ENCODE peak calls at places on chromosomes 3 and 15, in nine cellular contexts. U is lower lobe of right lung; E is sigmoid colon; P is psoas muscle; K is uterus; X is astrocyte; Y is effector memory CD4-positive, alpha-beta T cell; W is spleen; A is heart left ventricle. G is an unnamed sample. For H3K4me1 and H3K27me3, the result is how much of the 10 kb centered on the place peaks cover.

GRCh38 chr15:99305761-99306505 is 54.7 kb downstream of the LRRC28 start:
- DNase-seq in P (peak), E (no peak), Y (no peak), W (no peak), X (peak), U (peak), A (peak), K (peak), G (peak)

GRCh38 chr15:52204657-52205056 is 13.5 kb upstream of the GNB5 start:
- DNase-seq in E (no peak), X (no peak), A (no peak), K (no peak), U (no peak), W (no peak), Y (no peak), P (no peak), G (no peak)

GRCh38 chr3:43373588-43373935 is 87.2 kb downstream of the SNRK start:
- DNase-seq in E (no peak), P (no peak), K (no peak), Y (no peak), U (no peak), X (peak), A (no peak), W (no peak), G (no peak)

GRCh38 chr3:169218314-169218983 is 445.1 kb downstream of the MECOM start:
- DNase-seq in Y (no peak), W (no peak), P (no peak), E (no peak), U (no peak), K (peak), A (peak), X (peak), G (peak)

GRCh38 chr3:46091046-46091445 is 63.8 kb upstream of the XCR1 start:
- DNase-seq in X (no peak), W (no peak), K (no peak), U (no peak), P (no peak), Y (no peak), A (peak), E (no peak), G (no peak)

GRCh38 chr3:138384971-138385370 is 36.6 kb downstream of the MRAS start:
- DNase-seq in U (no peak), W (no peak), E (peak), Y (no peak), P (no peak), K (no peak), A (no peak), X (no peak), G (no peak)

GRCh38 chr15:78810377-78811123 is 714 bp downstream of the ADAMTS7 start:
- DNase-seq in W (peak), A (peak), U (peak), X (peak), Y (no peak), K (peak), E (peak), P (peak), G (peak)

GRCh38 chr3:127629462-127630403 is 748 bp downstream of the PODXL2 start:
- DNase-seq in K (no peak), W (no peak), E (no peak), U (no peak), A (no peak), X (no peak), Y (peak), P (no peak), G (peak)

GRCh38 chr3:65967376-65967775 is 71.3 kb downstream of the MAGI1 start:
- DNase-seq in U (no peak), E (no peak), P (no peak), Y (no peak), X (no peak), A (no peak), K (no peak), W (no peak), G (no peak)
- H3K4me1 ChIP-seq in U (under half), E (under half), P (under half), Y (under half), X (under half), A (under half), K (under half), W (under half), G (under half)

DNA sequence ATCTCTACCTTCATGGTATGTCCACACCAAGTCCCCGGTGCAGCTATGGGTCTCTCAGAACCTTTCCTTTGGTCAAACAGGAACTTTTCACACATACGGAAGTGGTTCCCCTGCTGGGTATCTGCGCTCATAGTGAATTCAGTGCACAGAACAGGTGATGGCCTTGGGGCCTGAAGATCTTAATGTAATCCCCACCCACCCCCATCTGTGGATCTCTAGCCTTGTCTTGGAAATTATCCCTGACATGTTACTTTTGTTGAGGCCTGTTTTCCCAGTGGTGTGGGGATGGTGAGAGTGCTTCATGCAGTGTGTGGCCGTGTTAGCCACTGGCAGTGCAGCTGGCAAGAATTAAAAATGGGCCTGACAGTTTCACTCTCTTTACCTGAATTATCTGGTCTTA is 71.9 kb upstream of the MYZAP start:
- DNase-seq in W (no peak), Y (no peak), P (no peak), K (no peak), U (no peak), X (no peak), E (no peak), A (no peak), G (no peak)
- H3K27me3 ChIP-seq in W (under half), Y (under half), P (under half), K (under half), U (under half), X (under half), E (under half), A (under half), G (under half)

DNA sequence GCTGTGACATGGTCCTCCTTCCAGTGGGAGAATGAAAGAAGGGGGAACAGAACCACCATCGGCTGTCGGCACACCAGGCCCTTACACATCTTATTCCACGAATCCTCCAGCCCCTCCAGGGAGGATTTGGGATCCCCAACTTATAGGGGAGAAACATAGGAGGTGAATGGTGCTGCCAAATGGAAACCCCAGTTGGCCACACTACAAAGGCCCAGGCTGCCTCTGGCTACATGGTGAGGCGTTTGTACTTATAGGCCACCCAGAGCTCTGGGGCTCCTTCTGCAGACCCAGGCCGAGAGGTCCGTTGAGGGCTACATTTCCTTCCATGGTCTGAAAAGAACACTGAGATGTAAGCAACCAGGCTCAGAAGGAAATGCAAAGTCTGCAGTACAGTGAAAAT is 12.0 kb downstream of the AMOTL2 start:
- DNase-seq in A (peak), K (no peak), Y (no peak), E (no peak), U (peak), P (no peak), X (no peak), W (peak), G (no peak)
- H3K27ac ChIP-seq in A (peak), K (peak), Y (no peak), E (peak), U (peak), P (peak), X (peak), W (peak), G (peak)

GRCh38 chr3:42063886-42064285 is 27.3 kb upstream of the TRAK1 start:
- DNase-seq in U (no peak), W (no peak), A (no peak), P (no peak), X (peak), E (no peak), K (no peak), Y (no peak), G (no peak)
- H3K4me1 ChIP-seq in U (half or more), W (half or more), A (half or more), P (half or more), X (under half), E (half or more), K (under half), Y (under half), G (half or more)

DNA sequence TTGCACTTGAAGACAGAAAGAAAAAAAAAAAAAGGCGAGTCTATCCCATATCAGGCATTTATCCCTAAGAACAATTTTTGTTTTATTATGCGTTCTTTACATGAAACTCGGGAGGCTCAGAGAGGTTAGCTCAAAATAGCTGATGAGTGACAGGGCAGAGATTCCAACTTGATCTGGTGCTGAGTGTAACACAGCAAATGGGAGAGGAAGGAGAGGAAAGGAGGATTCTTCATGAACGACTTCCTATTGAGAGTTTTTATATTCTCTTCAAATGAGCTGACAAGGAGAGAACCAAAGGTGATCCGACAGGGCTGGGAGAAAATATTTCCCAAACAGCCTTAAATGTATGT is 157.2 kb upstream of the FRMD4B start:
- DNase-seq in W (no peak), K (no peak), X (no peak), Y (no peak), P (no peak), A (no peak), E (no peak), U (no peak), G (no peak)
- H3K27me3 ChIP-seq in W (under half), K (under half), X (under half), Y (under half), P (under half), A (under half), E (under half), U (under half), G (under half)

GRCh38 chr3:71311320-71312046 is 272.0 kb downstream of the FOXP1 start:
- DNase-seq in A (no peak), W (no peak), Y (no peak), P (no peak), U (no peak), K (no peak), E (no peak), X (no peak), G (peak)

GRCh38 chr3:71312461-71312860 is 271.1 kb downstream of the FOXP1 start:
- DNase-seq in X (no peak), K (no peak), U (no peak), E (no peak), A (no peak), P (no peak), Y (no peak), W (no peak), G (no peak)

GRCh38 chr3:71309342-71309741 is 274.2 kb downstream of the FOXP1 start:
- DNase-seq in P (no peak), K (no peak), X (peak), A (no peak), Y (no peak), U (no peak), W (no peak), E (no peak), G (no peak)

GRCh38 chr3:71309886-71310285 is 273.6 kb downstream of the FOXP1 start:
- DNase-seq in W (no peak), E (no peak), Y (no peak), K (no peak), A (no peak), P (no peak), X (peak), U (no peak), G (no peak)

GRCh38 chr3:71310595-71311319 is 272.8 kb downstream of the FOXP1 start:
- DNase-seq in W (peak), Y (no peak), E (peak), X (peak), U (no peak), A (peak), K (no peak), P (peak), G (peak)
- H3K27ac ChIP-seq in W (peak), Y (no peak), E (peak), X (peak), U (no peak), A (peak), K (no peak), P (peak), G (no peak)